ENCODE peak calls at places on chromosomes 7 and 10, in eight cellular contexts. One of them, this sample, is unnamed.

GRCh38 chr10:117499248-117500105 is 43.1 kb upstream of the EMX2 start:
- DNase-seq in posterior cingulate gyrus: no peak
- DNase-seq in NCI-H446: no peak
- DNase-seq in cardiac muscle cell: peak
- DNase-seq in mammary epithelial cell: peak
- DNase-seq in fibroblast of the conjunctiva: no peak
- DNase-seq in HuH-7: no peak
- DNase-seq in left ventricle myocardium inferior: no peak
- DNase-seq in this sample: no peak

GRCh38 chr10:23035569-23035968 is 59.8 kb upstream of the MSRB2 start:
- DNase-seq in posterior cingulate gyrus: no peak
- DNase-seq in NCI-H446: no peak
- DNase-seq in cardiac muscle cell: peak
- DNase-seq in mammary epithelial cell: peak
- DNase-seq in fibroblast of the conjunctiva: no peak
- DNase-seq in HuH-7: peak
- DNase-seq in left ventricle myocardium inferior: no peak
- DNase-seq in this sample: no peak

GRCh38 chr7:12661581-12661980 is 25.9 kb upstream of the ARL4A start:
- DNase-seq in posterior cingulate gyrus: peak
- DNase-seq in NCI-H446: no peak
- DNase-seq in cardiac muscle cell: no peak
- DNase-seq in mammary epithelial cell: no peak
- DNase-seq in fibroblast of the conjunctiva: no peak
- DNase-seq in HuH-7: no peak
- DNase-seq in left ventricle myocardium inferior: no peak
- DNase-seq in this sample: no peak

GRCh38 chr10:116465541-116465940 is 37.9 kb downstream of the PNLIPRP3 start:
- DNase-seq in posterior cingulate gyrus: no peak
- DNase-seq in NCI-H446: no peak
- DNase-seq in cardiac muscle cell: no peak
- DNase-seq in mammary epithelial cell: no peak
- DNase-seq in fibroblast of the conjunctiva: no peak
- DNase-seq in HuH-7: no peak
- DNase-seq in left ventricle myocardium inferior: no peak
- DNase-seq in this sample: no peak

GRCh38 chr7:148912151-148912550 is 28.1 kb upstream of the EZH2 start:
- DNase-seq in posterior cingulate gyrus: no peak
- DNase-seq in NCI-H446: no peak
- DNase-seq in cardiac muscle cell: no peak
- DNase-seq in mammary epithelial cell: no peak
- DNase-seq in fibroblast of the conjunctiva: no peak
- DNase-seq in HuH-7: no peak
- DNase-seq in left ventricle myocardium inferior: no peak
- DNase-seq in this sample: no peak

GRCh38 chr7:144384071-144384470 is 19.4 kb downstream of the NOBOX start:
- DNase-seq in posterior cingulate gyrus: no peak
- DNase-seq in NCI-H446: no peak
- DNase-seq in cardiac muscle cell: peak
- DNase-seq in mammary epithelial cell: peak
- DNase-seq in fibroblast of the conjunctiva: no peak
- DNase-seq in HuH-7: no peak
- DNase-seq in left ventricle myocardium inferior: no peak
- DNase-seq in this sample: no peak

GRCh38 chr10:89029201-89029600 is 38.6 kb downstream of the FAS start:
- DNase-seq in posterior cingulate gyrus: no peak
- DNase-seq in NCI-H446: no peak
- DNase-seq in cardiac muscle cell: peak
- DNase-seq in mammary epithelial cell: no peak
- DNase-seq in fibroblast of the conjunctiva: no peak
- DNase-seq in HuH-7: no peak
- DNase-seq in left ventricle myocardium inferior: no peak
- DNase-seq in this sample: no peak

GRCh38 chr10:102423372-102423968 is 2.8 kb downstream of the FBXL15 start:
- DNase-seq in posterior cingulate gyrus: no peak
- DNase-seq in NCI-H446: no peak
- DNase-seq in cardiac muscle cell: no peak
- DNase-seq in mammary epithelial cell: no peak
- DNase-seq in fibroblast of the conjunctiva: no peak
- DNase-seq in HuH-7: no peak
- DNase-seq in left ventricle myocardium inferior: no peak
- DNase-seq in this sample: no peak

GRCh38 chr7:41385996-41386395 is 316.9 kb downstream of the INHBA start:
- DNase-seq in posterior cingulate gyrus: no peak
- DNase-seq in NCI-H446: no peak
- DNase-seq in cardiac muscle cell: no peak
- DNase-seq in mammary epithelial cell: peak
- DNase-seq in fibroblast of the conjunctiva: no peak
- DNase-seq in HuH-7: no peak
- DNase-seq in left ventricle myocardium inferior: no peak
- DNase-seq in this sample: peak

GRCh38 chr7:32539917-32540544 is 44.7 kb downstream of the AVL9 start:
- DNase-seq in posterior cingulate gyrus: no peak
- DNase-seq in NCI-H446: no peak
- DNase-seq in cardiac muscle cell: peak
- DNase-seq in mammary epithelial cell: no peak
- DNase-seq in fibroblast of the conjunctiva: no peak
- DNase-seq in HuH-7: no peak
- DNase-seq in left ventricle myocardium inferior: no peak
- DNase-seq in this sample: no peak

GRCh38 chr10:103762166-103762565 is 93.2 kb downstream of the SH3PXD2A start:
- DNase-seq in posterior cingulate gyrus: no peak
- DNase-seq in NCI-H446: no peak
- DNase-seq in cardiac muscle cell: no peak
- DNase-seq in mammary epithelial cell: no peak
- DNase-seq in fibroblast of the conjunctiva: no peak
- DNase-seq in HuH-7: no peak
- DNase-seq in left ventricle myocardium inferior: no peak
- DNase-seq in this sample: no peak

GRCh38 chr10:16478801-16479200 is 42.0 kb downstream of the PTER start:
- DNase-seq in posterior cingulate gyrus: no peak
- DNase-seq in NCI-H446: no peak
- DNase-seq in cardiac muscle cell: no peak
- DNase-seq in mammary epithelial cell: no peak
- DNase-seq in fibroblast of the conjunctiva: no peak
- DNase-seq in HuH-7: no peak
- DNase-seq in left ventricle myocardium inferior: no peak
- DNase-seq in this sample: no peak

GRCh38 chr10:107686095-107686494 is 521.6 kb upstream of the SORCS1 start:
- DNase-seq in posterior cingulate gyrus: no peak
- DNase-seq in NCI-H446: no peak
- DNase-seq in cardiac muscle cell: no peak
- DNase-seq in mammary epithelial cell: no peak
- DNase-seq in fibroblast of the conjunctiva: no peak
- DNase-seq in HuH-7: no peak
- DNase-seq in left ventricle myocardium inferior: no peak
- DNase-seq in this sample: no peak

GRCh38 chr7:152443586-152443985 is 7.8 kb upstream of the KMT2C start:
- DNase-seq in posterior cingulate gyrus: no peak
- DNase-seq in NCI-H446: no peak
- DNase-seq in cardiac muscle cell: no peak
- DNase-seq in mammary epithelial cell: no peak
- DNase-seq in fibroblast of the conjunctiva: no peak
- DNase-seq in HuH-7: no peak
- DNase-seq in left ventricle myocardium inferior: no peak
- DNase-seq in this sample: no peak

GRCh38 chr10:71078454-71079145 is 133.8 kb upstream of the UNC5B start:
- DNase-seq in posterior cingulate gyrus: no peak
- DNase-seq in NCI-H446: no peak
- DNase-seq in cardiac muscle cell: no peak
- DNase-seq in mammary epithelial cell: no peak
- DNase-seq in fibroblast of the conjunctiva: no peak
- DNase-seq in HuH-7: no peak
- DNase-seq in left ventricle myocardium inferior: no peak
- DNase-seq in this sample: no peak

GRCh38 chr7:95725170-95725569 is 47.2 kb upstream of the DYNC1I1 start:
- DNase-seq in posterior cingulate gyrus: no peak
- DNase-seq in NCI-H446: peak
- DNase-seq in cardiac muscle cell: no peak
- DNase-seq in mammary epithelial cell: no peak
- DNase-seq in fibroblast of the conjunctiva: no peak
- DNase-seq in HuH-7: peak
- DNase-seq in left ventricle myocardium inferior: no peak
- DNase-seq in this sample: no peak

GRCh38 chr10:70812814-70813213 is 2.9 kb upstream of the SGPL1 start:
- DNase-seq in posterior cingulate gyrus: no peak
- DNase-seq in NCI-H446: peak
- DNase-seq in cardiac muscle cell: no peak
- DNase-seq in mammary epithelial cell: no peak
- DNase-seq in fibroblast of the conjunctiva: no peak
- DNase-seq in HuH-7: no peak
- DNase-seq in left ventricle myocardium inferior: no peak
- DNase-seq in this sample: no peak

GRCh38 chr10:48490576-48491345 is 114.1 kb downstream of the ARHGAP22 start:
- DNase-seq in posterior cingulate gyrus: no peak
- DNase-seq in NCI-H446: no peak
- DNase-seq in cardiac muscle cell: no peak
- DNase-seq in mammary epithelial cell: no peak
- DNase-seq in fibroblast of the conjunctiva: no peak
- DNase-seq in HuH-7: no peak
- DNase-seq in left ventricle myocardium inferior: no peak
- DNase-seq in this sample: no peak

GRCh38 chr10:1243486-1244182 is 187.4 kb downstream of the WDR37 start:
- DNase-seq in posterior cingulate gyrus: peak
- DNase-seq in NCI-H446: no peak
- DNase-seq in cardiac muscle cell: no peak
- DNase-seq in mammary epithelial cell: no peak
- DNase-seq in fibroblast of the conjunctiva: no peak
- DNase-seq in HuH-7: peak
- DNase-seq in left ventricle myocardium inferior: no peak
- DNase-seq in this sample: no peak

GRCh38 chr10:15147594-15148392 is 20.7 kb downstream of the NMT2 start:
- DNase-seq in posterior cingulate gyrus: no peak
- DNase-seq in NCI-H446: no peak
- DNase-seq in cardiac muscle cell: no peak
- DNase-seq in mammary epithelial cell: no peak
- DNase-seq in fibroblast of the conjunctiva: no peak
- DNase-seq in HuH-7: no peak
- DNase-seq in left ventricle myocardium inferior: no peak
- DNase-seq in this sample: no peak

GRCh38 chr7:148983220-148984146 is 44.8 kb downstream of the PDIA4 start:
- DNase-seq in posterior cingulate gyrus: peak
- DNase-seq in NCI-H446: peak
- DNase-seq in cardiac muscle cell: peak
- DNase-seq in mammary epithelial cell: peak
- DNase-seq in fibroblast of the conjunctiva: peak
- DNase-seq in HuH-7: peak
- DNase-seq in left ventricle myocardium inferior: no peak
- DNase-seq in this sample: peak

GRCh38 chr10:69360485-69361302 is 56.0 kb downstream of the TACR2 start:
- DNase-seq in posterior cingulate gyrus: peak
- DNase-seq in NCI-H446: peak
- DNase-seq in cardiac muscle cell: peak
- DNase-seq in mammary epithelial cell: peak
- DNase-seq in fibroblast of the conjunctiva: peak
- DNase-seq in HuH-7: no peak
- DNase-seq in left ventricle myocardium inferior: peak
- DNase-seq in this sample: peak

GRCh38 chr7:66859339-66859738 is 61.7 kb upstream of the TMEM248 start:
- DNase-seq in posterior cingulate gyrus: peak
- DNase-seq in NCI-H446: no peak
- DNase-seq in cardiac muscle cell: no peak
- DNase-seq in mammary epithelial cell: no peak
- DNase-seq in fibroblast of the conjunctiva: no peak
- DNase-seq in HuH-7: no peak
- DNase-seq in left ventricle myocardium inferior: no peak
- DNase-seq in this sample: no peak

GRCh38 chr10:102399217-102400021 is 3.9 kb downstream of the NFKB2 start:
- DNase-seq in posterior cingulate gyrus: peak
- DNase-seq in NCI-H446: peak
- DNase-seq in cardiac muscle cell: peak
- DNase-seq in mammary epithelial cell: peak
- DNase-seq in fibroblast of the conjunctiva: peak
- DNase-seq in HuH-7: peak
- DNase-seq in left ventricle myocardium inferior: peak
- DNase-seq in this sample: peak

GRCh38 chr10:121597504-121598241 is 571 bp downstream of the FGFR2 start:
- DNase-seq in posterior cingulate gyrus: peak
- DNase-seq in NCI-H446: no peak
- DNase-seq in cardiac muscle cell: peak
- DNase-seq in mammary epithelial cell: peak
- DNase-seq in fibroblast of the conjunctiva: no peak
- DNase-seq in HuH-7: peak
- DNase-seq in left ventricle myocardium inferior: no peak
- DNase-seq in this sample: no peak

GRCh38 chr10:100989088-100989487 is 1.7 kb downstream of the TWNK start:
- DNase-seq in posterior cingulate gyrus: peak
- DNase-seq in NCI-H446: no peak
- DNase-seq in cardiac muscle cell: no peak
- DNase-seq in mammary epithelial cell: no peak
- DNase-seq in fibroblast of the conjunctiva: no peak
- DNase-seq in HuH-7: no peak
- DNase-seq in left ventricle myocardium inferior: no peak
- DNase-seq in this sample: no peak

GRCh38 chr10:97185326-97186058 is at the start of gene SLIT1:
- DNase-seq in posterior cingulate gyrus: peak
- DNase-seq in NCI-H446: no peak
- DNase-seq in cardiac muscle cell: no peak
- DNase-seq in mammary epithelial cell: no peak
- DNase-seq in fibroblast of the conjunctiva: no peak
- DNase-seq in HuH-7: peak
- DNase-seq in left ventricle myocardium inferior: no peak
- DNase-seq in this sample: no peak

GRCh38 chr10:6493521-6494451 is 86.3 kb downstream of the PRKCQ start:
- DNase-seq in posterior cingulate gyrus: no peak
- DNase-seq in NCI-H446: no peak
- DNase-seq in cardiac muscle cell: peak
- DNase-seq in mammary epithelial cell: peak
- DNase-seq in fibroblast of the conjunctiva: no peak
- DNase-seq in HuH-7: no peak
- DNase-seq in left ventricle myocardium inferior: no peak
- DNase-seq in this sample: peak

GRCh38 chr10:89342219-89342966 is 14.6 kb downstream of the IFIT3 start:
- DNase-seq in posterior cingulate gyrus: peak
- DNase-seq in NCI-H446: peak
- DNase-seq in cardiac muscle cell: peak
- DNase-seq in mammary epithelial cell: peak
- DNase-seq in fibroblast of the conjunctiva: peak
- DNase-seq in HuH-7: no peak
- DNase-seq in left ventricle myocardium inferior: peak
- DNase-seq in this sample: peak

GRCh38 chr10:58807631-58808024 is 295.0 kb downstream of the BICC1 start:
- DNase-seq in posterior cingulate gyrus: no peak
- DNase-seq in NCI-H446: peak
- DNase-seq in cardiac muscle cell: peak
- DNase-seq in mammary epithelial cell: peak
- DNase-seq in fibroblast of the conjunctiva: peak
- DNase-seq in HuH-7: no peak
- DNase-seq in left ventricle myocardium inferior: no peak
- DNase-seq in this sample: peak

This sample was measured in IMR-90.